ENCODE peak calls at places on chromosomes 11 and 22, in four cellular contexts. D, Z, T and M are unnamed samples.

GRCh38 chr11:37248145-37248544 is 650.1 kb upstream of the RAG2 start:
- DNase-seq in D (no peak), Z (no peak), T (no peak), M (no peak)

GRCh38 chr11:117861151-117862018 is 15.1 kb downstream of the FXYD6 start:
- DNase-seq in D (no peak), Z (peak), T (peak), M (no peak)

GRCh38 chr22:42716221-42716620 is 4.4 kb downstream of the A4GALT start:
- DNase-seq in D (no peak), Z (no peak), T (no peak), M (no peak)

GRCh38 chr11:19811391-19811790 is 98.8 kb downstream of the NAV2 start:
- DNase-seq in D (no peak), Z (no peak), T (no peak), M (no peak)

GRCh38 chr11:64784813-64785581 is 6.7 kb upstream of the SF1 start:
- DNase-seq in D (no peak), Z (no peak), T (no peak), M (no peak)

GRCh38 chr11:130831506-130832385 is 84.5 kb downstream of the SNX19 start:
- DNase-seq in D (peak), Z (peak), T (no peak), M (no peak)

GRCh38 chr11:68315581-68315920 is 3.2 kb downstream of the LRP5 start:
- DNase-seq in D (no peak), Z (no peak), T (no peak), M (no peak)

GRCh38 chr11:34146866-34147265 is 41.4 kb downstream of the NAT10 start:
- DNase-seq in D (no peak), Z (no peak), T (no peak), M (no peak)

GRCh38 chr11:111795333-111795985 is 29.3 kb upstream of the PPP2R1B start:
- DNase-seq in D (peak), Z (no peak), T (no peak), M (no peak)

GRCh38 chr11:9738126-9738525 is 74.2 kb downstream of the SWAP70 start:
- DNase-seq in D (peak), Z (peak), T (no peak), M (no peak)
- H3K4me3 ChIP-seq in D (no peak), Z (no peak), T (no peak), M (no peak)

GRCh38 chr11:4565371-4565770 is 16.2 kb upstream of the OR52I2 start:
- DNase-seq in D (no peak), Z (no peak), T (no peak), M (no peak)

GRCh38 chr11:4569075-4569474 is 12.5 kb upstream of the OR52I2 start:
- DNase-seq in D (no peak), Z (no peak), T (no peak), M (no peak)
- H3K4me3 ChIP-seq in D (no peak), Z (no peak), T (no peak), M (no peak)

GRCh38 chr11:116334596-116334995 is 438.2 kb downstream of the BUD13 start:
- DNase-seq in D (no peak), Z (no peak), T (no peak), M (no peak)
- H3K4me3 ChIP-seq in D (no peak), Z (no peak), T (no peak), M (no peak)

DNA sequence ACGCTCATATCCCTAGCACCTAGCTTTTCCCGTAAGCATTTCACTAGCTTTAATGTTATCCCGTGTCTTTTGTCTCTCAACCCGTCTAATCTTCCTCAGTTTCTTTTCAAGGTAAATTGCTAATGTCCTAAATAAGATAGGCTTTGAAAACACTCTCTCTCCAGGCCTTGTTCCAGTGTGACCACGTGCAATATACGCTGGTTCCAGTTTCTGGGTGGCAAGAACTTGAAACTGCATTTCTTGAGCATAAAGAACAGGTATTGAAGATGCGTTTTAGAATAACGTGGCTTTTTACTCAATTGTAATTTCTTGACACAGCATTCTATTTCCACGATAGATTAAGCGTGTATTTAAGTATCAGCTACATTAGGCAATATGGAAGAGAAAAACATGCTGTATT is 1.1 kb downstream of the CDC45 start:
- DNase-seq in D (no peak), Z (no peak), T (no peak), M (no peak)
- H3K4me3 ChIP-seq in D (no peak), Z (peak), T (no peak), M (no peak)

GRCh38 chr11:122441702-122442092 is 213.8 kb upstream of the UBASH3B start:
- DNase-seq in D (peak), Z (no peak), T (no peak), M (no peak)
- H3K4me3 ChIP-seq in D (peak), Z (no peak), T (no peak), M (peak)